ENCODE peak calls at places on chromosomes 5 and 9, in ten cellular contexts. J is K562, Z is astrocyte, L is GM23248, B is PC-3, C is MM.1S, K is neural progenitor cell, W is GM23338, D is hepatocyte, G is A673. P is an unnamed sample. For H3K4me1, the result is how much of the 10 kb centered on the place peaks cover.

GRCh38 chr5:174020928-174021304 is 24.6 kb upstream of the NSG2 start:
- DNase-seq in K (no peak), L (no peak), D (no peak), Z (no peak), B (no peak), J (no peak), W (no peak), G (no peak), C (no peak), P (no peak)

GRCh38 chr9:116475201-116475600 is 211.9 kb upstream of the TRIM32 start:
- DNase-seq in D (no peak), L (peak), G (peak), B (no peak), Z (peak), J (peak), K (no peak), C (no peak), W (no peak), P (peak)

GRCh38 chr9:105881654-105882349 is 187.5 kb downstream of the TMEM38B start:
- DNase-seq in D (peak), B (peak), G (peak), K (peak), L (peak), C (peak), W (peak), Z (peak), J (peak), P (peak)

GRCh38 chr5:5242056-5242455 is 101.9 kb downstream of the ADAMTS16 start:
- DNase-seq in L (no peak), B (no peak), J (no peak), D (no peak), W (peak), Z (no peak), G (no peak), K (peak), C (no peak), P (no peak)

GRCh38 chr5:64164166-64164565 is 1.5 kb upstream of the RNF180 start:
- DNase-seq in K (no peak), D (no peak), B (peak), Z (no peak), L (peak), W (no peak), G (no peak), J (no peak), C (no peak), P (no peak)

GRCh38 chr5:164255598-164256213 is 750.3 kb downstream of the MAT2B start:
- DNase-seq in J (no peak), Z (no peak), L (no peak), B (no peak), K (no peak), W (peak), D (no peak), C (no peak), G (no peak), P (no peak)

GRCh38 chr5:149901511-149901910 is 43.1 kb downstream of the PDE6A start:
- DNase-seq in Z (no peak), G (no peak), B (no peak), L (no peak), K (no peak), D (no peak), C (no peak), W (no peak), J (no peak), P (no peak)

GRCh38 chr5:104372796-104373195 is 810.2 kb upstream of the NUDT12 start:
- DNase-seq in B (peak), W (no peak), L (no peak), J (no peak), G (no peak), C (no peak), K (no peak), D (no peak), Z (peak), P (no peak)

GRCh38 chr9:73152953-73153352 is 1.3 kb downstream of the ANXA1 start:
- DNase-seq in D (no peak), W (no peak), J (no peak), G (no peak), K (no peak), B (peak), Z (no peak), L (peak), C (no peak), P (no peak)

GRCh38 chr9:94827584-94828304 is 101.2 kb downstream of the AOPEP start:
- DNase-seq in C (no peak), B (no peak), L (no peak), D (peak), Z (peak), K (no peak), J (no peak), W (no peak), G (no peak), P (no peak)

GRCh38 chr5:120684213-120684612 is 220.1 kb downstream of the PRR16 start:
- DNase-seq in Z (peak), D (no peak), W (no peak), J (no peak), C (peak), B (peak), K (no peak), L (peak), G (no peak), P (peak)

GRCh38 chr5:16776611-16777251 is 159.4 kb downstream of the MYO10 start:
- DNase-seq in J (peak), W (peak), D (peak), Z (no peak), K (peak), B (no peak), C (no peak), L (no peak), G (peak), P (no peak)

GRCh38 chr9:16671591-16672137 is 198.8 kb downstream of the BNC2 start:
- DNase-seq in W (no peak), G (no peak), B (peak), K (no peak), J (no peak), Z (peak), L (peak), D (no peak), C (no peak), P (peak)

GRCh38 chr5:53917095-53917494 is 356.7 kb downstream of the NDUFS4 start:
- DNase-seq in C (no peak), W (peak), K (no peak), J (peak), Z (peak), D (no peak), B (peak), L (peak), G (no peak), P (peak)

GRCh38 chr5:58940446-58940845 is 357.6 kb downstream of the RAB3C start:
- DNase-seq in J (no peak), Z (peak), L (no peak), G (no peak), D (peak), K (no peak), W (no peak), B (no peak), C (no peak), P (no peak)

GRCh38 chr9:17480966-17481365 is 97.9 kb upstream of the SH3GL2 start:
- DNase-seq in J (no peak), C (no peak), G (no peak), Z (no peak), K (no peak), B (no peak), W (no peak), D (no peak), L (no peak), P (no peak)

GRCh38 chr5:148760945-148761638 is 65.3 kb upstream of the ADRB2 start:
- DNase-seq in K (no peak), G (no peak), D (no peak), L (no peak), J (no peak), Z (no peak), C (peak), B (no peak), W (no peak), P (peak)

GRCh38 chr5:10289353-10289752 is 18.3 kb downstream of the CMBL start:
- DNase-seq in G (no peak), C (peak), J (no peak), B (no peak), W (no peak), D (no peak), L (peak), K (no peak), Z (no peak), P (no peak)

GRCh38 chr5:181173027-181173419 is 25.6 kb downstream of the OR2V2 start:
- DNase-seq in Z (no peak), K (no peak), B (peak), W (no peak), D (no peak), C (peak), G (no peak), L (no peak), J (no peak), P (no peak)

GRCh38 chr9:33468215-33468730 is 5.5 kb downstream of the NOL6 start:
- DNase-seq in D (no peak), W (no peak), Z (no peak), G (no peak), J (no peak), B (no peak), C (no peak), L (no peak), K (no peak), P (no peak)

GRCh38 chr9:129608561-129609481 is 12.1 kb downstream of the C9orf50 start:
- DNase-seq in Z (no peak), G (no peak), L (no peak), W (no peak), B (no peak), K (no peak), C (no peak), D (peak), J (no peak), P (no peak)

DNA sequence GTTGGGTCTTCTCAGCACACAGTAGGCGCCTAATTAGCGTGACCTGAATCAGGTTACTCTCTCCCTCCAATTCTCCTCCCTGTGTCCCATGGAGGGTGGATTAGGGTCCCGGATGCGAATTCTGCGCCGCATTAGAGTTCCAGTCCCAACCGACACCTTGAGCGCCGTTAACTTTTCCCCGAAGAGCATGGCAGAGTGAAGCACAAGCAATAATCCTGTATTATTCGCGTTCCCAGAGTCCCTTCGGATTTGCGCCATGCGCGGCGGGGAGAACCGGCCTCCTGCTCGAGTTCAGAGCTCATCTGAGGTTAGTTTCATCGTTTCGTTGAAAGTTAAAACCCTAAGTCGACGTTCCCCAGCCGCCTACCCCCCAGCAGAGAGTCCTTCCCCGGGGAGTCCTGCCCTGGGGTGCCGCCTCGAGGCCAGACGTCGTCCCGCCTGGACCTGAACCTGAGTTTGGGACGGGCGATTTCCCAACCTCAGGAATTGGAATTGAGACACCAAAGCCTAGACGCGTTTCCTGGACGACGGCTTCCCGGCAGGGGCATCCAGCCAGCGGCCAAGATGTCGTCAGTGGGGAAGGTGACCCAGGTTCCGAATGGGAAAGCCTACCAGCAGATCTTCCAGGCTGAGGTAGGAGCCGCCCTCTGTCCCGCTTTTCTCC is at the start of gene CCDC180:
- DNase-seq in G (no peak), J (no peak), W (peak), Z (no peak), L (peak), C (no peak), B (no peak), D (no peak), K (no peak), P (no peak)
- TF ChIP-seq EZH2 in G (no peak), J (no peak), W (no peak), Z (no peak), L (no peak), C (no peak), B (no peak), D (no peak), K (no peak), P (no peak)

DNA sequence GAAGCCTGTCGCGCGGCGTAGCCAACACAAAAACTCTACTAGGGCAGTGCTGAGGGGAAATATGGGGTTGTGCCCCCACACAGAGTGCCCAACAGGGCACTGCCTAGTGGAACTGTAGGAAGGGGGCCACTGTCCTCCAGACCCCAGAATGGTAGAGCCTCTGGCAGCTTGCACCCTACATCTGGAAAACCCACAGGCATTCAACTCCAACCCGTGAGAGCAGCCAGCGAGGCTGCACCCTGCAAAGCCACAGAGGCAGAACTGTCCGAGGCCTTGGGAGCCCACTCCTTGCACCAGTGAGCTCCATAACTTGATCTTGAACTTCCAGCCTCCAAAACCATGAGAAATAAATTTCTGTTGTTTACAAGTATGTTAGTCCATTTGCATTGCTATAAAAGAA is 27.7 kb downstream of the GRAMD2B start:
- DNase-seq in Z (no peak), J (no peak), G (no peak), C (no peak), K (no peak), B (no peak), L (no peak), D (no peak), W (no peak), P (no peak)
- H3K4me1 ChIP-seq in Z (under half), J (under half), G (under half), C (under half), K (under half), B (under half), L (half or more), D (under half), W (under half), P (half or more)

DNA sequence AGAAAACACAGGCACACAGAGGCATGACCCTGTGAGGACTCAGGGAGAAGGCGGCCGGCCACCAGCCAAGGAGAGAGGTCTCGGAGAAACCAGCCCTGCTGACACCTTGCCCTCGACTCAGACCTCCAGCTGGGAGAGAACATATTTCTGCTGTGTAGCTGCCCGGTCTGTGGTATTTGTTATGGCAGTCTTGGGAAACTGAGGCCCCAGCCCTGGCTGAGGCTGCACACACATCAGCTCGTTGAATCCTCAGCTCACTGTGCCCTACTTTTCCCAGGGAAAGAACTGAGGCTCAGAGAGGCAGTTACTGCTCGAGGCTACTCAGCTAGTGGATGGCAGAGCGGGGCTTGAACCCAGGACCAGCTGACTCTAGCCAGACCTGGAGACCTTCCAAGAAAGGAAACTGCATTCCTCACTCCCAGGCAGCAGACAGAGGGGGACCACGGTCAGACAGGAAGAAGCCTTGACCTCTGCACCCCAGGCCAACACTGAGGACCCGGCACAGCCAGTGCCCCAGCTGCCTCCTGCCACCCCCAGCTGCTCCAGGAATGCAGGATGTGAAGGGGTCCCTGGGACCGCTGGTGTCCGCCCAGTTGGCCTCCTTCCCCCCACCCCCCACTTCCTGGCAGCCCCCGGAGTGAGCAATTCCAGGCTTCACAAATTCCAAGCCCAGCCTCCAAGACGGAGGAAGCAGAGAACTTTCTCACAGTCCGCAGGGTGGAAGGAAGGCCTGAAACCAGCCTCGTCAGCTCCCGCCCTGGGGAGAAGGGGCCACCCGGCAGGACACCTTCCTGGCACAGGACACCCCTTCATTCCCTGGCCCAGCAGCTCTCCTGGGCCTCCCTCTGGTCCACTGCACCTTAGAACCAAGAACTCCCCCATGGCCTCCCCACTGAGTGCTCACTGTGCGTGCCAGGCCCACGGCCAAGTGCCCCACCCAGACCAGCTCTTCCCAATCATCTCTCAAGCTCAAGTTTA is 69.9 kb downstream of the LRSAM1 start:
- DNase-seq in B (peak), K (no peak), C (no peak), D (peak), Z (peak), W (peak), L (peak), G (no peak), J (no peak), P (no peak)
- H3K27ac ChIP-seq in B (peak), K (no peak), C (no peak), D (peak), Z (peak), W (peak), L (peak), G (no peak), J (no peak), P (peak)

GRCh38 chr9:96021616-96022444 is 146.3 kb downstream of the ERCC6L2 start:
- DNase-seq in W (peak), C (no peak), D (no peak), L (no peak), K (peak), Z (no peak), G (no peak), B (no peak), J (no peak), P (no peak)
- TF ChIP-seq EZH2 in W (peak), C (no peak), D (peak), L (peak), K (no peak), Z (no peak), G (peak), B (no peak), J (no peak), P (peak)

P was measured in mammary epithelial cell.